ENCODE peak calls at places on chromosome 1, in ten cellular contexts. X is foreskin fibroblast; A is astrocyte of the spinal cord; Q is fibroblast of the conjunctiva; S is H4; U is Calu3; P is NAMALWA; I is NCI-H774; O is CD8-positive, alpha-beta memory T cell; B is C1 segment of cervical spinal cord. Z is an unnamed sample.

GRCh38 chr1:58432813-58433668 is 113.5 kb downstream of the OMA1 start:
- DNase-seq in B (no peak), P (no peak), O (no peak), Q (peak; percentile 3), A (peak; percentile 66), U (no peak), X (peak; percentile 94), I (no peak), S (peak; percentile 93), Z (peak; percentile 7)

GRCh38 chr1:52127181-52128175 is 14.4 kb upstream of the ZFYVE9 start:
- DNase-seq in Q (peak; percentile 72), S (peak; percentile 71), X (peak; percentile 85), B (no peak), A (peak; percentile 68), P (peak; percentile 45), U (peak; percentile 47), O (peak; percentile 48), I (peak; percentile 18), Z (peak; percentile 50)

GRCh38 chr1:179883040-179883501 is 986 bp downstream of the TOR1AIP1 start:
- DNase-seq in S (no peak), I (no peak), P (peak; percentile 81), B (no peak), U (no peak), A (no peak), X (no peak), Q (no peak), O (peak; percentile 69), Z (peak; percentile 75)

GRCh38 chr1:182704677-182705076 is 20.3 kb upstream of the RGS8 start:
- DNase-seq in U (no peak), O (no peak), S (no peak), I (no peak), A (no peak), X (no peak), Q (no peak), P (no peak), B (no peak), Z (no peak)

GRCh38 chr1:156795787-156796186 is 20.9 kb downstream of the SH2D2A start:
- DNase-seq in B (peak; percentile 40), Q (no peak), O (no peak), I (no peak), S (peak; percentile 28), A (peak; percentile 64), P (no peak), U (no peak), X (no peak), Z (no peak)

GRCh38 chr1:185400057-185400456 is 83.0 kb upstream of the IVNS1ABP start:
- DNase-seq in B (no peak), P (no peak), I (no peak), S (peak; percentile 68), Q (no peak), U (no peak), X (peak; percentile 80), A (peak; percentile 87), O (no peak), Z (no peak)

GRCh38 chr1:1285618-1286311 is 5.5 kb downstream of the SCNN1D start:
- DNase-seq in O (no peak), S (no peak), P (peak; percentile 45), Q (no peak), A (no peak), X (no peak), U (no peak), B (no peak), I (no peak), Z (no peak)

GRCh38 chr1:18955442-18956188 is 861 bp downstream of the IFFO2 start:
- DNase-seq in Q (no peak), A (no peak), S (no peak), B (no peak), X (peak; percentile 55), I (no peak), U (peak; percentile 27), O (peak; percentile 81), P (no peak), Z (peak; percentile 76)

GRCh38 chr1:41540886-41541591 is 56.6 kb upstream of the EDN2 start:
- DNase-seq in B (no peak), Q (no peak), A (no peak), P (no peak), S (peak; percentile 44), U (no peak), O (no peak), X (peak; percentile 47), I (no peak), Z (peak; percentile 17)

GRCh38 chr1:29186707-29187106 is 5.0 kb upstream of the SRSF4 start:
- DNase-seq in O (no peak), P (no peak), B (no peak), Q (no peak), A (no peak), U (no peak), I (no peak), S (no peak), X (no peak), Z (no peak)

GRCh38 chr1:19010995-19011696 is 54.7 kb upstream of the IFFO2 start:
- DNase-seq in I (no peak), A (peak; percentile 99), O (peak; percentile 75), P (no peak), X (peak; percentile 98), B (no peak), S (peak; percentile 98), U (peak; percentile 79), Q (peak; percentile 90), Z (peak; percentile 84)

GRCh38 chr1:229570891-229571516 is 12.5 kb upstream of the ABCB10 start:
- DNase-seq in S (no peak), X (no peak), U (peak; percentile 45), I (no peak), A (no peak), Q (no peak), P (no peak), B (no peak), O (no peak), Z (peak; percentile 32)

GRCh38 chr1:157151068-157151467 is 12.9 kb upstream of the ETV3 start:
- DNase-seq in X (no peak), O (no peak), I (no peak), B (no peak), P (no peak), U (no peak), Q (no peak), S (no peak), A (no peak), Z (no peak)

GRCh38 chr1:160373696-160374095 is 6.8 kb downstream of the NHLH1 start:
- DNase-seq in X (peak; percentile 32), S (no peak), B (no peak), A (no peak), P (no peak), Q (no peak), I (no peak), O (no peak), U (no peak), Z (no peak)

GRCh38 chr1:155729031-155729898 is 40.4 kb downstream of the DAP3 start:
- DNase-seq in Q (peak; percentile 51), U (peak; percentile 58), X (peak; percentile 77), P (peak; percentile 71), S (peak; percentile 43), O (no peak), A (peak; percentile 64), I (peak; percentile 22), B (peak; percentile 25), Z (peak; percentile 44)

GRCh38 chr1:30415171-30415940 is 308.0 kb downstream of the MATN1 start:
- DNase-seq in O (no peak), B (no peak), S (peak; percentile 4), I (no peak), Q (no peak), P (no peak), X (no peak), U (no peak), A (no peak), Z (no peak)

GRCh38 chr1:147892731-147893214 is 9.8 kb upstream of the GJA8 start:
- DNase-seq in O (peak; percentile 52), A (peak; percentile 63), U (peak; percentile 48), I (peak; percentile 52), Q (peak; percentile 51), P (peak; percentile 78), B (no peak), X (peak; percentile 78), S (peak; percentile 55), Z (peak; percentile 50)

GRCh38 chr1:174974711-174975111 is 25.0 kb upstream of the CACYBP start:
- DNase-seq in S (no peak), I (no peak), O (no peak), P (no peak), U (no peak), B (no peak), A (no peak), X (no peak), Q (no peak), Z (no peak)

GRCh38 chr1:182699673-182700350 is 15.4 kb upstream of the RGS8 start:
- DNase-seq in Q (no peak), U (no peak), I (peak; percentile 56), P (no peak), O (no peak), B (peak; percentile 14), X (peak; percentile 24), A (peak; percentile 35), S (no peak), Z (no peak)

GRCh38 chr1:2257245-2257627 is 29.1 kb downstream of the SKI start:
- DNase-seq in U (no peak), X (no peak), B (peak; percentile 53), A (peak; percentile 77), I (no peak), P (no peak), S (no peak), Q (no peak), O (no peak), Z (no peak)

GRCh38 chr1:71668059-71668458 is 587.2 kb upstream of the ZRANB2 start:
- DNase-seq in X (peak; percentile 17), P (no peak), Q (no peak), I (no peak), S (no peak), O (no peak), U (no peak), B (no peak), A (no peak), Z (no peak)

Z was measured in GM12865.